ENCODE peak calls at places on chromosomes 6 and 20, in five cellular contexts. One of them, this sample, is unnamed.

GRCh38 chr20:14727485-14728170 is 390.2 kb upstream of the FLRT3 start:
- DNase-seq in NCI-H1105 treated with DMSO at 0.1 percent for 48 hours: no peak
- DNase-seq in activated naive CD4-positive, alpha-beta T cell treated with anti-CD3 and anti-CD28 coated beads, Interleukin-2, amount 10 ng/mL, durations not matched to agents 7 days and 5 days: no peak
- DNase-seq in HTR-8/SVneo: no peak
- DNase-seq in RWPE2: no peak
- DNase-seq in this sample: no peak

GRCh38 chr6:137743493-137743892 is 123.6 kb upstream of the TNFAIP3 start:
- DNase-seq in HTR-8/SVneo: no peak
- DNase-seq in NCI-H1105 treated with DMSO at 0.1 percent for 48 hours: no peak
- DNase-seq in RWPE2: no peak
- DNase-seq in activated naive CD4-positive, alpha-beta T cell treated with anti-CD3 and anti-CD28 coated beads, Interleukin-2, amount 10 ng/mL, durations not matched to agents 7 days and 5 days: no peak
- DNase-seq in this sample: no peak

GRCh38 chr20:48733296-48733790 is 94.5 kb downstream of the PREX1 start:
- DNase-seq in NCI-H1105 treated with DMSO at 0.1 percent for 48 hours: no peak
- DNase-seq in activated naive CD4-positive, alpha-beta T cell treated with anti-CD3 and anti-CD28 coated beads, Interleukin-2, amount 10 ng/mL, durations not matched to agents 7 days and 5 days: no peak
- DNase-seq in HTR-8/SVneo: peak; percentile 54
- DNase-seq in RWPE2: no peak
- DNase-seq in this sample: no peak

GRCh38 chr20:1983311-1983710 is 10.5 kb downstream of the PDYN start:
- DNase-seq in HTR-8/SVneo: no peak
- DNase-seq in NCI-H1105 treated with DMSO at 0.1 percent for 48 hours: no peak
- DNase-seq in activated naive CD4-positive, alpha-beta T cell treated with anti-CD3 and anti-CD28 coated beads, Interleukin-2, amount 10 ng/mL, durations not matched to agents 7 days and 5 days: no peak
- DNase-seq in RWPE2: no peak
- DNase-seq in this sample: no peak

GRCh38 chr6:97305676-97306075 is 22.7 kb upstream of the MMS22L start:
- DNase-seq in activated naive CD4-positive, alpha-beta T cell treated with anti-CD3 and anti-CD28 coated beads, Interleukin-2, amount 10 ng/mL, durations not matched to agents 7 days and 5 days: no peak
- DNase-seq in NCI-H1105 treated with DMSO at 0.1 percent for 48 hours: no peak
- DNase-seq in HTR-8/SVneo: no peak
- DNase-seq in RWPE2: no peak
- DNase-seq in this sample: no peak

GRCh38 chr6:43723737-43724295 is 36.2 kb upstream of the MRPS18A start:
- DNase-seq in NCI-H1105 treated with DMSO at 0.1 percent for 48 hours: peak; percentile 39
- DNase-seq in activated naive CD4-positive, alpha-beta T cell treated with anti-CD3 and anti-CD28 coated beads, Interleukin-2, amount 10 ng/mL, durations not matched to agents 7 days and 5 days: peak; percentile 84
- DNase-seq in HTR-8/SVneo: peak; percentile 78
- DNase-seq in RWPE2: no peak
- DNase-seq in this sample: peak; percentile 78

GRCh38 chr6:121356575-121356974 is 22.3 kb upstream of the TBC1D32 start:
- DNase-seq in NCI-H1105 treated with DMSO at 0.1 percent for 48 hours: no peak
- DNase-seq in activated naive CD4-positive, alpha-beta T cell treated with anti-CD3 and anti-CD28 coated beads, Interleukin-2, amount 10 ng/mL, durations not matched to agents 7 days and 5 days: no peak
- DNase-seq in RWPE2: no peak
- DNase-seq in HTR-8/SVneo: no peak
- DNase-seq in this sample: no peak

GRCh38 chr6:7540595-7540994 is 876 bp upstream of the DSP start:
- DNase-seq in NCI-H1105 treated with DMSO at 0.1 percent for 48 hours: no peak
- DNase-seq in RWPE2: no peak
- DNase-seq in HTR-8/SVneo: peak; percentile 11
- DNase-seq in activated naive CD4-positive, alpha-beta T cell treated with anti-CD3 and anti-CD28 coated beads, Interleukin-2, amount 10 ng/mL, durations not matched to agents 7 days and 5 days: no peak
- DNase-seq in this sample: no peak

GRCh38 chr6:160036331-160036695 is 67.4 kb downstream of the IGF2R start:
- DNase-seq in HTR-8/SVneo: no peak
- DNase-seq in RWPE2: no peak
- DNase-seq in activated naive CD4-positive, alpha-beta T cell treated with anti-CD3 and anti-CD28 coated beads, Interleukin-2, amount 10 ng/mL, durations not matched to agents 7 days and 5 days: no peak
- DNase-seq in NCI-H1105 treated with DMSO at 0.1 percent for 48 hours: no peak
- DNase-seq in this sample: no peak